ENCODE peak calls at places on chromosomes 11 and 22, in eight cellular contexts. One of them, this sample, is unnamed. For H3K4me1, the result is how much of the 10 kb centered on the place peaks cover.

GRCh38 chr11:117384045-117384444 is 56.4 kb downstream of the CEP164 start:
- DNase-seq in testis: no peak
- DNase-seq in aorta: no peak
- DNase-seq in mammary epithelial cell: peak
- DNase-seq in ovary: no peak
- DNase-seq in CD8-positive, alpha-beta T cell: no peak
- DNase-seq in transverse colon: no peak
- DNase-seq in kidney: no peak
- DNase-seq in this sample: no peak

GRCh38 chr11:88418508-88418907 is 81.0 kb upstream of the CTSC start:
- DNase-seq in testis: no peak
- DNase-seq in aorta: no peak
- DNase-seq in mammary epithelial cell: peak
- DNase-seq in ovary: no peak
- DNase-seq in CD8-positive, alpha-beta T cell: no peak
- DNase-seq in transverse colon: no peak
- DNase-seq in kidney: no peak
- DNase-seq in this sample: no peak

GRCh38 chr11:132430352-132431091 is 1060.1 kb downstream of the NTM start:
- DNase-seq in testis: peak
- DNase-seq in aorta: no peak
- DNase-seq in mammary epithelial cell: no peak
- DNase-seq in ovary: no peak
- DNase-seq in CD8-positive, alpha-beta T cell: no peak
- DNase-seq in transverse colon: no peak
- DNase-seq in kidney: no peak
- DNase-seq in this sample: no peak

GRCh38 chr11:117097567-117098268 is 510 bp downstream of the SIK3 start:
- DNase-seq in testis: peak
- DNase-seq in aorta: peak
- DNase-seq in mammary epithelial cell: no peak
- DNase-seq in ovary: no peak
- DNase-seq in CD8-positive, alpha-beta T cell: peak
- DNase-seq in transverse colon: peak
- DNase-seq in kidney: peak
- DNase-seq in this sample: no peak

GRCh38 chr22:31899661-31900060 is 44.7 kb upstream of the YWHAH start:
- DNase-seq in testis: no peak
- DNase-seq in aorta: no peak
- DNase-seq in mammary epithelial cell: no peak
- DNase-seq in ovary: no peak
- DNase-seq in CD8-positive, alpha-beta T cell: no peak
- DNase-seq in transverse colon: no peak
- DNase-seq in kidney: peak
- DNase-seq in this sample: no peak

GRCh38 chr11:38384568-38384967 is 1786.5 kb upstream of the RAG2 start:
- DNase-seq in testis: no peak
- DNase-seq in aorta: no peak
- DNase-seq in mammary epithelial cell: peak
- DNase-seq in ovary: no peak
- DNase-seq in CD8-positive, alpha-beta T cell: no peak
- DNase-seq in transverse colon: no peak
- DNase-seq in kidney: no peak
- DNase-seq in this sample: no peak

GRCh38 chr11:111469200-111469599 is 43.0 kb downstream of the BTG4 start:
- DNase-seq in testis: no peak
- DNase-seq in aorta: no peak
- DNase-seq in mammary epithelial cell: no peak
- DNase-seq in ovary: no peak
- DNase-seq in CD8-positive, alpha-beta T cell: no peak
- DNase-seq in transverse colon: no peak
- DNase-seq in kidney: no peak
- DNase-seq in this sample: no peak

GRCh38 chr11:68471360-68472340 is 11.1 kb downstream of the PPP6R3 start:
- DNase-seq in testis: no peak
- DNase-seq in aorta: peak
- DNase-seq in mammary epithelial cell: peak
- DNase-seq in ovary: no peak
- DNase-seq in CD8-positive, alpha-beta T cell: peak
- DNase-seq in transverse colon: no peak
- DNase-seq in kidney: peak
- DNase-seq in this sample: peak

GRCh38 chr11:10197091-10197490 is 96.9 kb downstream of the SBF2 start:
- DNase-seq in testis: no peak
- DNase-seq in aorta: no peak
- DNase-seq in mammary epithelial cell: peak
- DNase-seq in ovary: no peak
- DNase-seq in CD8-positive, alpha-beta T cell: no peak
- DNase-seq in transverse colon: no peak
- DNase-seq in kidney: no peak
- DNase-seq in this sample: no peak

GRCh38 chr22:29503811-29504372 is 23.9 kb downstream of the NEFH start:
- DNase-seq in testis: peak
- DNase-seq in aorta: peak
- DNase-seq in mammary epithelial cell: no peak
- DNase-seq in ovary: peak
- DNase-seq in CD8-positive, alpha-beta T cell: no peak
- DNase-seq in transverse colon: peak
- DNase-seq in kidney: no peak
- DNase-seq in this sample: no peak

GRCh38 chr11:76626266-76626665 is 44.3 kb downstream of the LRRC32 start:
- DNase-seq in testis: no peak
- DNase-seq in aorta: no peak
- DNase-seq in mammary epithelial cell: no peak
- DNase-seq in ovary: no peak
- DNase-seq in CD8-positive, alpha-beta T cell: no peak
- DNase-seq in transverse colon: no peak
- DNase-seq in kidney: no peak
- DNase-seq in this sample: no peak

GRCh38 chr11:123740787-123741158 is 687 bp downstream of the ZNF202 start:
- DNase-seq in testis: peak
- DNase-seq in aorta: no peak
- DNase-seq in mammary epithelial cell: peak
- DNase-seq in ovary: no peak
- DNase-seq in CD8-positive, alpha-beta T cell: no peak
- DNase-seq in transverse colon: peak
- DNase-seq in kidney: no peak
- DNase-seq in this sample: no peak

GRCh38 chr11:1943977-1944376 is 3.2 kb upstream of the MRPL23 start:
- DNase-seq in testis: no peak
- DNase-seq in aorta: peak
- DNase-seq in mammary epithelial cell: peak
- DNase-seq in ovary: peak
- DNase-seq in CD8-positive, alpha-beta T cell: no peak
- DNase-seq in transverse colon: peak
- DNase-seq in kidney: peak
- DNase-seq in this sample: no peak

GRCh38 chr22:40044870-40045834 is 50.4 kb downstream of the FAM83F start:
- DNase-seq in testis: peak
- DNase-seq in aorta: peak
- DNase-seq in mammary epithelial cell: peak
- DNase-seq in ovary: peak
- DNase-seq in CD8-positive, alpha-beta T cell: peak
- DNase-seq in transverse colon: peak
- DNase-seq in kidney: peak
- DNase-seq in this sample: peak

GRCh38 chr22:39275814-39276443 is 31.1 kb upstream of the PDGFB start:
- DNase-seq in testis: no peak
- DNase-seq in aorta: no peak
- DNase-seq in mammary epithelial cell: no peak
- DNase-seq in ovary: no peak
- DNase-seq in CD8-positive, alpha-beta T cell: no peak
- DNase-seq in transverse colon: no peak
- DNase-seq in kidney: no peak
- DNase-seq in this sample: no peak

GRCh38 chr11:1397862-1398505 is 8.2 kb downstream of the BRSK2 start:
- DNase-seq in testis: no peak
- DNase-seq in aorta: peak
- DNase-seq in mammary epithelial cell: no peak
- DNase-seq in ovary: no peak
- DNase-seq in CD8-positive, alpha-beta T cell: no peak
- DNase-seq in transverse colon: no peak
- DNase-seq in kidney: peak
- DNase-seq in this sample: no peak

GRCh38 chr11:131744847-131745246 is 374.4 kb downstream of the NTM start:
- DNase-seq in testis: no peak
- DNase-seq in aorta: no peak
- DNase-seq in mammary epithelial cell: peak
- DNase-seq in ovary: no peak
- DNase-seq in CD8-positive, alpha-beta T cell: no peak
- DNase-seq in transverse colon: no peak
- DNase-seq in kidney: no peak
- DNase-seq in this sample: no peak

GRCh38 chr22:46750861-46751260 is 11.6 kb upstream of the TBC1D22A start:
- DNase-seq in testis: no peak
- DNase-seq in aorta: peak
- DNase-seq in mammary epithelial cell: no peak
- DNase-seq in ovary: no peak
- DNase-seq in CD8-positive, alpha-beta T cell: no peak
- DNase-seq in transverse colon: peak
- DNase-seq in kidney: peak
- DNase-seq in this sample: no peak

GRCh38 chr22:46753761-46754109 is 8.7 kb upstream of the TBC1D22A start:
- DNase-seq in testis: no peak
- DNase-seq in aorta: peak
- DNase-seq in mammary epithelial cell: no peak
- DNase-seq in ovary: no peak
- DNase-seq in CD8-positive, alpha-beta T cell: no peak
- DNase-seq in transverse colon: no peak
- DNase-seq in kidney: no peak
- DNase-seq in this sample: no peak

GRCh38 chr22:46752911-46753310 is 9.5 kb upstream of the TBC1D22A start:
- DNase-seq in testis: no peak
- DNase-seq in aorta: no peak
- DNase-seq in mammary epithelial cell: no peak
- DNase-seq in ovary: no peak
- DNase-seq in CD8-positive, alpha-beta T cell: no peak
- DNase-seq in transverse colon: no peak
- DNase-seq in kidney: peak
- DNase-seq in this sample: no peak

GRCh38 chr22:46753360-46753759 is 9.1 kb upstream of the TBC1D22A start:
- DNase-seq in testis: no peak
- DNase-seq in aorta: peak
- DNase-seq in mammary epithelial cell: no peak
- DNase-seq in ovary: no peak
- DNase-seq in CD8-positive, alpha-beta T cell: no peak
- DNase-seq in transverse colon: no peak
- DNase-seq in kidney: peak
- DNase-seq in this sample: no peak

DNA sequence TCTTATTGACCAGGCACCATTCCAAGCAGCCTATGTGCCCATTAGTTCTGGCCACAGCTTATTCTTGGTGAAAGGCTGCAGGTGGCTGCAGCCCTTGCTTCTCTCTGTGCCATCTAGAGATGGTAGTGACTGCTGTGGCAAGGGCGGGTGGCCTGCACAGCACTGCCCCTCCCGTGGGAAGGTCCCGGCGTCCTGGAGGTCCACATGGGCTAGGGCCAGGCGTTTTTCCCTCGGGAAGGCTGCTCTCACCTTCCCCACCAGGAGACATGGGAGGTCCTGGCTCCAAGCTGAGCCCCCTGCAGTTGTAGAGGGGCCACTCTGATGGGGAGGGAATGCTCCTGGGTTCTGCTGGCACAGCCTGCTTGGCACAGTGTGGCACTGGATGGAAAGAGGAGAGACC is 10.2 kb upstream of the TBC1D22A start:
- DNase-seq in testis: no peak
- DNase-seq in aorta: no peak
- DNase-seq in mammary epithelial cell: no peak
- DNase-seq in ovary: no peak
- DNase-seq in CD8-positive, alpha-beta T cell: no peak
- DNase-seq in transverse colon: no peak
- DNase-seq in kidney: peak
- DNase-seq in this sample: no peak
- H3K4me3 ChIP-seq in testis: no peak
- H3K4me3 ChIP-seq in aorta: no peak
- H3K4me3 ChIP-seq in mammary epithelial cell: no peak
- H3K4me3 ChIP-seq in ovary: no peak
- H3K4me3 ChIP-seq in CD8-positive, alpha-beta T cell: no peak
- H3K4me3 ChIP-seq in transverse colon: no peak
- H3K4me3 ChIP-seq in kidney: no peak
- H3K4me3 ChIP-seq in this sample: no peak

GRCh38 chr11:12721816-12722604 is 47.8 kb downstream of the TEAD1 start:
- DNase-seq in testis: no peak
- DNase-seq in aorta: no peak
- DNase-seq in mammary epithelial cell: no peak
- DNase-seq in ovary: no peak
- DNase-seq in CD8-positive, alpha-beta T cell: no peak
- DNase-seq in transverse colon: no peak
- DNase-seq in kidney: no peak
- DNase-seq in this sample: no peak
- H3K4me1 ChIP-seq in testis: under half
- H3K4me1 ChIP-seq in aorta: under half
- H3K4me1 ChIP-seq in mammary epithelial cell: half or more
- H3K4me1 ChIP-seq in ovary: under half
- H3K4me1 ChIP-seq in CD8-positive, alpha-beta T cell: under half
- H3K4me1 ChIP-seq in transverse colon: under half
- H3K4me1 ChIP-seq in kidney: under half
- H3K4me1 ChIP-seq in this sample: under half

GRCh38 chr22:22929381-22930221 is 42.0 kb downstream of the IGLL5 start:
- DNase-seq in testis: no peak
- DNase-seq in aorta: peak
- DNase-seq in mammary epithelial cell: no peak
- DNase-seq in ovary: no peak
- DNase-seq in CD8-positive, alpha-beta T cell: no peak
- DNase-seq in transverse colon: no peak
- DNase-seq in kidney: peak
- DNase-seq in this sample: no peak
- H3K27ac ChIP-seq in testis: no peak
- H3K27ac ChIP-seq in aorta: no peak
- H3K27ac ChIP-seq in mammary epithelial cell: no peak
- H3K27ac ChIP-seq in ovary: no peak
- H3K27ac ChIP-seq in CD8-positive, alpha-beta T cell: no peak
- H3K27ac ChIP-seq in transverse colon: no peak
- H3K27ac ChIP-seq in kidney: no peak
- H3K27ac ChIP-seq in this sample: no peak

DNA sequence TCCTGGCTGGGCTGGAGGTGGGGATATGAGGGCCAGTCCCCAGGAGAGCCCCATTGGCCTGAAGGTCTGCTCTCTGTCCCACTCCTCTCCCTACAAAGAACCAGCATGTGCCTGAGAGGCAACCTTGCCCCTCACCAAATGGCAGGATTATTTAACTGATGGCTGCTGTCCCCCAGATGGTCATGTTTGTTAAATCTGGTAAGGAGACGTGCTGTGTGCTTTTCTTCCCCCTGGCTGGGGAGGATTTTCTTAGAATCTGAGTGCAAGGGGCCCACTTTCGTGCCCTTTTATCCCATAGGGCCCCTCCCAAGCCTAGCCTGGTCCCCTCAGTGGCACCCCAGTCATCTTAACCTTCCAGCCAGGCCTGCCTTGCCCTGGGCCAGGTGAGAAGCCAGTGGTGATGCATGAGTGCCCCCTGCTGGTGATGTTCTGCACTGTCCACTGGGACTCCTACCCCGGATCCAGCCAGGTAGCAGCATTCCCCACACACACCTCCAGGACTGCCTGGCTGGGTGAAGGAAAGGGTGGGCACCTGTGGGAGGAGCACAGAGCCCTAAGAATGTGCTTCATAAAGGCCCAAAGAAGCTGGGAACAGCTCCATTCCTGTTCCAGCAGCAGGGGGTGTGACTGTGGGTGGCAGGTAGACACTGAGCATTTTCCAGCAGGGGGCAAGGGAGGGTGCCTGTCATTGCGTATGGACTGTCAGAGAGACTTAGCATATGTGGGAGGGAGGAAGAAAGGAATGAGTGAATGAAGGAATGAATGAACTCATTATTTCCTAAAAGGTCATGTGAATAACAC is 28.9 kb downstream of the MFNG start:
- DNase-seq in testis: peak
- DNase-seq in aorta: peak
- DNase-seq in mammary epithelial cell: peak
- DNase-seq in ovary: peak
- DNase-seq in CD8-positive, alpha-beta T cell: peak
- DNase-seq in transverse colon: peak
- DNase-seq in kidney: peak
- DNase-seq in this sample: peak
- H3K4me3 ChIP-seq in testis: no peak
- H3K4me3 ChIP-seq in aorta: no peak
- H3K4me3 ChIP-seq in mammary epithelial cell: no peak
- H3K4me3 ChIP-seq in ovary: no peak
- H3K4me3 ChIP-seq in CD8-positive, alpha-beta T cell: no peak
- H3K4me3 ChIP-seq in transverse colon: no peak
- H3K4me3 ChIP-seq in kidney: no peak
- H3K4me3 ChIP-seq in this sample: no peak